ENCODE peak calls at places on chromosome X, in ten cellular contexts. Z, N, G, W, F, T, O, J, I and R are unnamed samples. For H3K36me3, the result is how much of the 10 kb centered on the place peaks cover.

GRCh38 chrX:97876697-97877407 is 993.1 kb downstream of the RPA4 start:
- DNase-seq in N (no peak), T (no peak), W (no peak), F (no peak), I (peak), G (no peak), J (peak), O (no peak), Z (no peak), R (no peak)

GRCh38 chrX:114532093-114532805 is 51.6 kb upstream of the HTR2C start:
- DNase-seq in T (no peak), N (no peak), G (no peak), O (no peak), F (no peak), I (peak), W (peak), Z (no peak), J (peak), R (no peak)

GRCh38 chrX:124362072-124362471 is 15.7 kb downstream of the SH2D1A start:
- DNase-seq in Z (no peak), F (no peak), N (no peak), J (no peak), O (no peak), W (no peak), I (no peak), T (no peak), G (no peak), R (no peak)

GRCh38 chrX:19791562-19791961 is 95.8 kb downstream of the SH3KBP1 start:
- DNase-seq in W (peak), Z (no peak), G (no peak), I (no peak), O (no peak), N (no peak), J (peak), T (no peak), F (no peak), R (no peak)

GRCh38 chrX:153460826-153461225 is 9.6 kb downstream of the HAUS7 start:
- DNase-seq in I (peak), F (no peak), O (peak), J (no peak), G (peak), N (peak), T (peak), W (peak), Z (no peak), R (peak)

GRCh38 chrX:77422886-77423648 is 24.1 kb upstream of the FGF16 start:
- DNase-seq in F (peak), O (peak), N (no peak), I (no peak), J (no peak), Z (no peak), G (no peak), T (peak), W (no peak), R (no peak)

GRCh38 chrX:1546601-1547275 is 9.8 kb upstream of the P2RY8 start:
- DNase-seq in T (no peak), G (no peak), W (no peak), N (no peak), Z (no peak), I (no peak), F (no peak), O (no peak), J (no peak), R (no peak)

GRCh38 chrX:40912576-40912975 is 172.7 kb upstream of the USP9X start:
- DNase-seq in F (peak), T (no peak), W (no peak), N (no peak), J (no peak), O (no peak), G (peak), Z (no peak), I (peak), R (no peak)

GRCh38 chrX:78199851-78200250 is 60.4 kb upstream of the TAF9B start:
- DNase-seq in N (peak), J (no peak), F (peak), I (peak), G (peak), T (peak), W (no peak), Z (no peak), O (peak), R (peak)

GRCh38 chrX:14356401-14356800 is 172.9 kb upstream of the GLRA2 start:
- DNase-seq in I (peak), T (no peak), Z (no peak), J (no peak), N (no peak), O (no peak), F (peak), W (peak), G (peak), R (no peak)

GRCh38 chrX:8190341-8190830 is 19.3 kb upstream of the VCX2 start:
- DNase-seq in J (no peak), N (no peak), T (no peak), G (no peak), Z (no peak), F (no peak), W (no peak), I (no peak), O (no peak), R (no peak)

GRCh38 chrX:119189586-119189985 is 46.5 kb upstream of the PGRMC1 start:
- DNase-seq in G (no peak), F (no peak), W (peak), N (no peak), J (no peak), O (no peak), Z (no peak), I (no peak), T (no peak), R (peak)

GRCh38 chrX:67585401-67585800 is 41.6 kb downstream of the AR start:
- DNase-seq in F (no peak), G (no peak), J (no peak), W (no peak), T (no peak), O (no peak), Z (no peak), N (no peak), I (no peak), R (no peak)

GRCh38 chrX:39890807-39891206 is 207.0 kb downstream of the BCOR start:
- DNase-seq in O (no peak), N (no peak), Z (no peak), G (no peak), F (no peak), I (no peak), T (no peak), W (no peak), J (no peak), R (no peak)

GRCh38 chrX:153646620-153647373 is at the start of gene DUSP9:
- DNase-seq in W (no peak), T (peak), J (no peak), G (peak), F (no peak), O (peak), I (peak), Z (no peak), N (no peak), R (peak)

GRCh38 chrX:15493118-15494082 is at the start of gene PIR:
- DNase-seq in I (peak), G (peak), T (peak), J (peak), F (peak), Z (peak), N (peak), O (peak), W (peak), R (peak)

GRCh38 chrX:118181030-118181429 is 64.4 kb upstream of the KLHL13 start:
- DNase-seq in O (no peak), T (no peak), J (peak), G (peak), F (no peak), W (peak), N (no peak), Z (no peak), I (peak), R (no peak)

GRCh38 chrX:14694631-14695030 is 165.3 kb downstream of the GLRA2 start:
- DNase-seq in O (no peak), T (no peak), F (no peak), W (peak), J (peak), Z (no peak), I (peak), G (no peak), N (no peak), R (no peak)

GRCh38 chrX:150872773-150873336 is 25.6 kb downstream of the CD99L2 start:
- DNase-seq in F (no peak), N (no peak), G (no peak), J (no peak), I (no peak), W (no peak), Z (no peak), T (no peak), O (no peak), R (no peak)

GRCh38 chrX:71949363-71949762 is 38.7 kb downstream of the NHSL2 start:
- DNase-seq in T (no peak), F (no peak), Z (no peak), N (no peak), W (no peak), I (no peak), G (no peak), J (no peak), O (no peak), R (no peak)

GRCh38 chrX:63747331-63747730 is 37.7 kb downstream of the ARHGEF9 start:
- DNase-seq in G (no peak), I (no peak), T (no peak), F (no peak), W (peak), O (no peak), Z (no peak), N (no peak), J (peak), R (no peak)

GRCh38 chrX:105282077-105282476 is 61.6 kb upstream of the TEX13A start:
- DNase-seq in G (no peak), W (peak), Z (no peak), O (no peak), J (no peak), N (no peak), I (peak), F (no peak), T (no peak), R (no peak)
- TF ChIP-seq EZH2 in G (no peak), W (no peak), Z (no peak), O (no peak), J (no peak), N (no peak), I (no peak), F (no peak), T (no peak), R (no peak)

GRCh38 chrX:103776586-103776985 is at the start of gene PLP1:
- DNase-seq in I (no peak), W (no peak), T (peak), J (no peak), O (peak), Z (no peak), F (no peak), N (no peak), G (no peak), R (no peak)

GRCh38 chrX:103783971-103784370 is 7.3 kb downstream of the PLP1 start:
- DNase-seq in Z (no peak), T (no peak), O (no peak), I (no peak), W (no peak), G (no peak), J (no peak), F (no peak), N (no peak), R (no peak)

GRCh38 chrX:103782640-103783039 is 6.0 kb downstream of the PLP1 start:
- DNase-seq in W (no peak), G (no peak), O (peak), F (no peak), T (no peak), J (no peak), I (no peak), Z (no peak), N (no peak), R (no peak)

GRCh38 chrX:103780701-103781402 is 4.2 kb downstream of the PLP1 start:
- DNase-seq in F (no peak), G (no peak), O (peak), W (no peak), J (no peak), I (no peak), T (no peak), Z (no peak), N (no peak), R (no peak)

DNA sequence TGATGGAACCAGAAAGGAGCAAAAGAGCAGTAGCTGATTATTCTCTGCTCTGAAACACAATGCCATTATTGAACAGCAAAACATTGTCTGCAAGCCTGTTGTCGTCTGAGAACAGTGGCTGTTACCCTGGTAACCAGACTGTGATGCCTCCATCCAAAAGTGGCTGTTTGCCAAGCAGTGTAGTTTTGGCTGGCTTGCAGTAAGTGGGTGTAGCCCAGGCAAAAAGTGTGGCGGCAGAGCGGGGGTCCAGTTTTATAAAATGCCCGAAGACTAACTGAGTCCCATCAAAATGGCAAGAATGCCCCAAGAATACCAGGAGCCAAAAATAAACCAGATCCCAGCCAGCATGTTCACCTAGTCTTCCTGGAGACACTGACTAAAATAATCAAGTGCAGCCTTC is 2.5 kb downstream of the PLP1 start:
- DNase-seq in J (peak), W (no peak), T (no peak), N (no peak), Z (no peak), F (no peak), G (no peak), I (no peak), O (peak), R (no peak)
- H3K36me3 ChIP-seq in J (under half), W (under half), T (under half), N (under half), Z (under half), F (under half), G (under half), I (under half), O (under half), R (under half)

DNA sequence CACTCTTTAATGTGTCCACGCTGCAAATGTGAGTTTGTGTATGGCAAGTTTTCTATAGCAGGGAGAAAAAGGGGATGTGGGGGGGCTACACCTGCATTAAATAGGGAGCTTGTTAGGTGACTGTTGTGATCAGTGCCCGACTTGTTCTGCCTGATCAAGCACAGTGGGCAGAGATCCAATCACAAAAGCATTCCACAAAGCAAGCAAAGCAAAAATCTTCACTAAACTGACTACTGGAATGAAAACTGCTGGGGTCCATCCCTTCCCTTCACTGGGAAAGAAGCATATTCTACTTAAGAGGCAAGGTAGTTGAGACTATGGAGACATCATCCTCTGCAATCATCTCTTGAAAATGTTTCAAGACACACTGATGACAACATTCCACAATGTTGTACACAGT is 5.2 kb downstream of the IRS4 start:
- DNase-seq in Z (no peak), N (no peak), J (no peak), G (no peak), W (no peak), T (no peak), I (no peak), O (peak), F (no peak), R (no peak)
- TF ChIP-seq EZH2 in Z (no peak), N (no peak), J (no peak), G (no peak), W (no peak), T (no peak), I (no peak), O (no peak), F (no peak), R (no peak)

GRCh38 chrX:357035-357692 is 29.5 kb downstream of the PPP2R3B start:
- DNase-seq in F (no peak), J (no peak), G (no peak), O (no peak), Z (no peak), T (no peak), W (no peak), I (no peak), N (no peak), R (no peak)
- H3K36me3 ChIP-seq in F (under half), J (under half), G (under half), O (under half), Z (under half), T (under half), W (under half), I (under half), N (under half), R (under half)

GRCh38 chrX:12142661-12143060 is 4.4 kb downstream of the FRMPD4 start:
- DNase-seq in I (no peak), N (peak), Z (no peak), T (no peak), F (no peak), J (no peak), O (no peak), G (no peak), W (no peak), R (no peak)

GRCh38 chrX:12141511-12141910 is 3.2 kb downstream of the FRMPD4 start:
- DNase-seq in J (no peak), N (no peak), G (no peak), F (no peak), W (no peak), O (no peak), Z (no peak), T (no peak), I (no peak), R (no peak)

GRCh38 chrX:12139934-12140611 is 1.8 kb downstream of the FRMPD4 start:
- DNase-seq in G (no peak), W (no peak), J (no peak), N (no peak), O (no peak), Z (no peak), T (no peak), F (no peak), I (peak), R (no peak)

GRCh38 chrX:12138366-12139313 is at the start of gene FRMPD4:
- DNase-seq in I (peak), F (no peak), J (no peak), G (no peak), O (peak), W (no peak), T (peak), N (no peak), Z (peak), R (peak)

GRCh38 chrX:12137982-12138365 is 299 bp upstream of the FRMPD4 start:
- DNase-seq in F (no peak), J (no peak), I (peak), N (no peak), T (peak), Z (peak), O (peak), G (no peak), W (no peak), R (no peak)
- TF ChIP-seq EZH2 in F (no peak), J (peak), I (no peak), N (no peak), T (no peak), Z (peak), O (no peak), G (no peak), W (no peak), R (no peak)

GRCh38 chrX:136868283-136869055 is 12.1 kb downstream of the RBMX start:
- DNase-seq in O (no peak), J (no peak), Z (no peak), N (no peak), W (no peak), F (no peak), G (no peak), I (no peak), T (no peak), R (no peak)
- H3K36me3 ChIP-seq in O (under half), J (under half), Z (under half), N (under half), W (under half), F (half or more), G (half or more), I (half or more), T (under half), R (under half)

GRCh38 chrX:107773206-107773605 is 2.4 kb downstream of the TSC22D3 start:
- DNase-seq in Z (no peak), G (no peak), I (no peak), W (no peak), O (peak), N (no peak), T (peak), J (no peak), F (no peak), R (peak)

GRCh38 chrX:107776649-107777535 is 641 bp upstream of the NCBP2L start:
- DNase-seq in T (peak), J (peak), F (peak), Z (peak), W (peak), N (peak), I (peak), O (peak), G (peak), R (peak)

GRCh38 chrX:107775734-107776511 is at the start of gene TSC22D3:
- DNase-seq in I (peak), Z (peak), N (peak), J (peak), F (peak), T (peak), O (peak), W (peak), G (peak), R (peak)

GRCh38 chrX:107773906-107774435 is 1.6 kb downstream of the TSC22D3 start:
- DNase-seq in I (no peak), T (no peak), F (no peak), G (no peak), N (no peak), Z (no peak), O (no peak), W (no peak), J (no peak), R (no peak)

DNA sequence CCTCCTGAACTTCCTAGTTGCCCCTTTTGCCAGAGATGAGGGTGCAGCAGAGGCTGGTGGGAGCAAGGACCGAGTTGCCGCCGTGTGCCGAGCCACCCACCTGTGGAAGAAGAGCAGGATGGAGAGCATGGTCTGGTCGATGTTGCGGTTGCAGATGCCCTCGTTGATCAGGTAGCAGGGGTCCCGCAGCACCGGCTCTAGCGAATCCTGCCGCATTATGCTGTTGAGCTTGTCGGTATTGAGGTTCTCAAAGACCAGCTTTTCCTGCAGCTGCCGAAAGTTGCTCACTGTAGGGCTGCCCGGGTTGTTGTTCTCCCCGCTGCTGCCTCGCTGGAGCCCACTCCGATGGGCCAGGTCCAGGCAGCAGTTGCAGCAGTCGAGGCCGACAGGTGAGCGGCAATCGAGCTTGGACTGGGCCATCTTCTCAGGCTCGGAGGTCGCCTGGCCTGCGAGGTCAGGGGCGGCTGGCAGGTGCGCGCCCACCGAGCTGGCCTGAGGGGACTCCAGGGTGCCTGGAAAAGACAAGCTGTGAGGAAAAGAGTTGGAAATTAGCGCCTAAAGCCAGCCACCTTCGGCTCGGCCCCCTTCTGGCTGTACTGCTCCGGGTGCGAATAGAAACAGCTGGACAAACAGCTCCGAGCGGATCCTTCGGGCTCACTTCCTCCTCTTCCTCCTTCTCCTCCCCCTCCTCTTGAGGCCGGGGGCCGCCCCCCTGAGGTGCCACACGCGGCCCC is 420 bp downstream of the TSC22D3 start:
- DNase-seq in Z (peak), I (no peak), O (peak), T (peak), J (no peak), F (no peak), W (no peak), N (no peak), G (no peak), R (peak)
- TF ChIP-seq EZH2 in Z (peak), I (no peak), O (peak), T (peak), J (peak), F (no peak), W (peak), N (no peak), G (no peak), R (no peak)

GRCh38 chrX:5648941-5649568 is 579.6 kb downstream of the NLGN4X start:
- DNase-seq in N (no peak), Z (peak), G (no peak), J (no peak), F (no peak), T (peak), O (no peak), I (no peak), W (no peak), R (no peak)

GRCh38 chrX:5656544-5656943 is 572.1 kb downstream of the NLGN4X start:
- DNase-seq in J (no peak), Z (no peak), I (no peak), O (no peak), F (no peak), G (no peak), W (no peak), N (no peak), T (no peak), R (no peak)

GRCh38 chrX:5646818-5647217 is 581.8 kb downstream of the NLGN4X start:
- DNase-seq in J (no peak), T (no peak), Z (no peak), G (no peak), W (no peak), I (no peak), N (peak), O (no peak), F (no peak), R (no peak)

DNA sequence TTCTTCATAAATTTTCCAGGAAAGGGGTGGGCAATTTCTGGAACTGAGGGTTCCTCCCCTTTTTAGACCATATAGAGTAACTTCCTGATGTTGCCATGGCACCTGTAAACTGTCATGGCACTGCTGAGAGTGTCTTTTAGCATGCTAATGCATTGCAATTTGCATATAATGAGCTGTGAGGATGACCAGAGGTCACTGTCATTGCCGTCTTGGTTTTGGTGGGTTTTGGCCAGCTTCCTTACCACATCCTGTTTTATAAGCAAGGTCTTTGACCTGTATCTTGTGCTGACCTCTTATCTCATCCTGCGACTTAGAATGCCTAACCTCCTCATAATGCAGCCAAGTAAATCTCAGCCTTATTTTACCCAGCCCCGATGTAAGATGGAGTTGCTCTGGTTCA is 577.8 kb downstream of the NLGN4X start:
- DNase-seq in I (no peak), Z (no peak), J (no peak), W (no peak), O (no peak), N (peak), F (no peak), G (no peak), T (peak), R (no peak)
- H3K36me3 ChIP-seq in I (under half), Z (under half), J (under half), W (under half), O (under half), N (under half), F (under half), G (under half), T (under half), R (under half)